ENCODE peak calls at places on chromosome 11, in six cellular contexts. One of them, this sample, is unnamed.
A peak's percentile ranks its signal among the peaks of the same experiment; 100 is the strongest.

GRCh38 chr11:120172054-120172881 is 34.4 kb upstream of the TRIM29 start:
- DNase-seq in H9: peak; percentile 86
- DNase-seq in neuronal stem cell: peak; percentile 56
- DNase-seq in mesenchymal stem cell: peak; percentile 67
- DNase-seq in trophoblast cell: peak; percentile 49
- DNase-seq in H1: peak; percentile 49
- DNase-seq in this sample: peak; percentile 60

GRCh38 chr11:133197425-133197824 is 334.9 kb downstream of the OPCML start:
- DNase-seq in H9: no peak
- DNase-seq in neuronal stem cell: no peak
- DNase-seq in mesenchymal stem cell: no peak
- DNase-seq in trophoblast cell: no peak
- DNase-seq in H1: no peak
- DNase-seq in this sample: no peak

GRCh38 chr11:133598879-133599278 is 66.6 kb upstream of the OPCML start:
- DNase-seq in H9: no peak
- DNase-seq in neuronal stem cell: no peak
- DNase-seq in mesenchymal stem cell: no peak
- DNase-seq in trophoblast cell: no peak
- DNase-seq in H1: no peak
- DNase-seq in this sample: no peak

GRCh38 chr11:78417888-78418583 is 416 bp upstream of the GAB2 start:
- DNase-seq in H9: peak; percentile 76
- DNase-seq in neuronal stem cell: peak; percentile 87
- DNase-seq in mesenchymal stem cell: peak; percentile 77
- DNase-seq in trophoblast cell: peak; percentile 59
- DNase-seq in H1: no peak
- DNase-seq in this sample: peak; percentile 69

GRCh38 chr11:45022294-45023064 is 71.8 kb upstream of the TP53I11 start:
- DNase-seq in H9: no peak
- DNase-seq in neuronal stem cell: no peak
- DNase-seq in mesenchymal stem cell: peak; percentile 53
- DNase-seq in trophoblast cell: peak; percentile 97
- DNase-seq in H1: no peak
- DNase-seq in this sample: peak; percentile 20

GRCh38 chr11:16959528-16960100 is 54.6 kb downstream of the PLEKHA7 start:
- DNase-seq in H9: no peak
- DNase-seq in neuronal stem cell: no peak
- DNase-seq in mesenchymal stem cell: no peak
- DNase-seq in trophoblast cell: no peak
- DNase-seq in H1: no peak
- DNase-seq in this sample: no peak

GRCh38 chr11:129625930-129626329 is 189.7 kb upstream of the TMEM45B start:
- DNase-seq in H9: no peak
- DNase-seq in neuronal stem cell: no peak
- DNase-seq in mesenchymal stem cell: no peak
- DNase-seq in trophoblast cell: peak; percentile 46
- DNase-seq in H1: no peak
- DNase-seq in this sample: no peak

GRCh38 chr11:46541593-46542371 is 52.0 kb downstream of the AMBRA1 start:
- DNase-seq in H9: no peak
- DNase-seq in neuronal stem cell: no peak
- DNase-seq in mesenchymal stem cell: no peak
- DNase-seq in trophoblast cell: no peak
- DNase-seq in H1: no peak
- DNase-seq in this sample: no peak

GRCh38 chr11:76207642-76208378 is 1.5 kb upstream of the WNT11 start:
- DNase-seq in H9: peak; percentile 79
- DNase-seq in neuronal stem cell: peak; percentile 76
- DNase-seq in mesenchymal stem cell: peak; percentile 69
- DNase-seq in trophoblast cell: peak; percentile 91
- DNase-seq in H1: no peak
- DNase-seq in this sample: peak; percentile 57

GRCh38 chr11:32006799-32007388 is 84.0 kb upstream of the RCN1 start:
- DNase-seq in H9: peak; percentile 44
- DNase-seq in neuronal stem cell: peak; percentile 48
- DNase-seq in mesenchymal stem cell: peak; percentile 38
- DNase-seq in trophoblast cell: no peak
- DNase-seq in H1: no peak
- DNase-seq in this sample: peak; percentile 51

GRCh38 chr11:59776210-59777066 is 21.3 kb downstream of the STX3 start:
- DNase-seq in H9: no peak
- DNase-seq in neuronal stem cell: no peak
- DNase-seq in mesenchymal stem cell: peak; percentile 55
- DNase-seq in trophoblast cell: peak; percentile 23
- DNase-seq in H1: no peak
- DNase-seq in this sample: peak; percentile 78

GRCh38 chr11:131300304-131300703 is 70.1 kb upstream of the NTM start:
- DNase-seq in H9: no peak
- DNase-seq in neuronal stem cell: no peak
- DNase-seq in mesenchymal stem cell: no peak
- DNase-seq in trophoblast cell: peak; percentile 10
- DNase-seq in H1: no peak
- DNase-seq in this sample: no peak

GRCh38 chr11:45384016-45384415 is 97.9 kb upstream of the SYT13 start:
- DNase-seq in H9: no peak
- DNase-seq in neuronal stem cell: no peak
- DNase-seq in mesenchymal stem cell: no peak
- DNase-seq in trophoblast cell: no peak
- DNase-seq in H1: no peak
- DNase-seq in this sample: no peak

GRCh38 chr11:44619931-44620725 is 54.7 kb downstream of the CD82 start:
- DNase-seq in H9: peak; percentile 20
- DNase-seq in neuronal stem cell: no peak
- DNase-seq in mesenchymal stem cell: no peak
- DNase-seq in trophoblast cell: no peak
- DNase-seq in H1: no peak
- DNase-seq in this sample: no peak

GRCh38 chr11:77063407-77063806 is 3.4 kb upstream of the CAPN5 start:
- DNase-seq in H9: no peak
- DNase-seq in neuronal stem cell: no peak
- DNase-seq in mesenchymal stem cell: no peak
- DNase-seq in trophoblast cell: peak; percentile 21
- DNase-seq in H1: no peak
- DNase-seq in this sample: no peak

GRCh38 chr11:77036398-77036797 is 2.2 kb downstream of the B3GNT6 start:
- DNase-seq in H9: no peak
- DNase-seq in neuronal stem cell: no peak
- DNase-seq in mesenchymal stem cell: no peak
- DNase-seq in trophoblast cell: peak; percentile 15
- DNase-seq in H1: no peak
- DNase-seq in this sample: no peak

GRCh38 chr11:13329670-13330401 is 52.2 kb downstream of the BMAL1 start:
- DNase-seq in H9: no peak
- DNase-seq in neuronal stem cell: no peak
- DNase-seq in mesenchymal stem cell: no peak
- DNase-seq in trophoblast cell: no peak
- DNase-seq in H1: no peak
- DNase-seq in this sample: peak; percentile 41

GRCh38 chr11:11973361-11973800 is 35.0 kb downstream of the DKK3 start:
- DNase-seq in H9: peak; percentile 23
- DNase-seq in neuronal stem cell: no peak
- DNase-seq in mesenchymal stem cell: peak; percentile 75
- DNase-seq in trophoblast cell: no peak
- DNase-seq in H1: no peak
- DNase-seq in this sample: peak; percentile 72

GRCh38 chr11:123979311-123979710 is 1.7 kb upstream of the OR10S1 start:
- DNase-seq in H9: no peak
- DNase-seq in neuronal stem cell: no peak
- DNase-seq in mesenchymal stem cell: no peak
- DNase-seq in trophoblast cell: no peak
- DNase-seq in H1: no peak
- DNase-seq in this sample: no peak
- H3K14ac ChIP-seq in H9: no peak overlapping the region
- H3K14ac ChIP-seq in neuronal stem cell: no peak overlapping the region
- H3K14ac ChIP-seq in mesenchymal stem cell: peak overlapping the region; percentile 61
- H3K14ac ChIP-seq in trophoblast cell: no peak overlapping the region
- H3K14ac ChIP-seq in H1: no peak overlapping the region
- H3K14ac ChIP-seq in this sample: no peak overlapping the region

DNA sequence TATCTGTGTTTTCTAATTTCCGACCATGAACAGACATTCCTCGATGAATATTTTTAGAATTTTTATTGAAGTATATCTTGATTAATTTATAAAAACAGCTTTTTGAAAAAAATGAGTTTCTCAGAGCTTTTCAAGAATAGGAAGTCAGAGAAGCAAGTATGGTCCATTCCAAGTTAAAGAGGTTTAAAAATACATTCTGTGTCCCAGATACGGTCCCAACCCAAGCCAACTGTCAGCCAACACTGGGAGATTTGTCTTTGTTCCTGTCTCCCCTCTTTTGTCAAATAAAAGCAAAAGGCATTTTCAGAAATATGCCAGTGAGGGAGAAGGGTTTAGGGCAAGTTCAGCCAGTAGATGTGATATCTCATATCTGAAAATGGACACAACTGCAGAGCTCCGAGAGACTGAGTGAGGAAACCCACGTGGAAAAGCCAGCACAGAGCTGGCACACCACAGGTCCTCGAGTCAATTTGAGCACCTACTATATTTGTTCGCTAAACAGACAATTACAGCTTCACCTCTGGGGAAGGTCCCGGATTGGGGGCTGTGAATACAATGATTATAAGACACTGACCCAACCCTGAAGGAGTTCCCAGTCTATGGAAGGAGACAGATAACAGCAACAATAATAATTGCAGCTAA is 59.8 kb downstream of the C11orf91 start:
- DNase-seq in H9: no peak
- DNase-seq in neuronal stem cell: no peak
- DNase-seq in mesenchymal stem cell: no peak
- DNase-seq in trophoblast cell: no peak
- DNase-seq in H1: no peak
- DNase-seq in this sample: no peak
- H3K14ac ChIP-seq in H9: no peak overlapping the region
- H3K14ac ChIP-seq in neuronal stem cell: no peak overlapping the region
- H3K14ac ChIP-seq in mesenchymal stem cell: no peak overlapping the region
- H3K14ac ChIP-seq in trophoblast cell: no peak overlapping the region
- H3K14ac ChIP-seq in H1: no peak overlapping the region
- H3K14ac ChIP-seq in this sample: no peak overlapping the region

GRCh38 chr11:104073950-104074349 is 37.5 kb downstream of the DDI1 start:
- DNase-seq in H9: peak; percentile 31
- DNase-seq in neuronal stem cell: no peak
- DNase-seq in mesenchymal stem cell: peak; percentile 16
- DNase-seq in trophoblast cell: peak; percentile 0
- DNase-seq in H1: no peak
- DNase-seq in this sample: peak; percentile 58

GRCh38 chr11:104078250-104078649 is 41.8 kb downstream of the DDI1 start:
- DNase-seq in H9: no peak
- DNase-seq in neuronal stem cell: no peak
- DNase-seq in mesenchymal stem cell: no peak
- DNase-seq in trophoblast cell: no peak
- DNase-seq in H1: no peak
- DNase-seq in this sample: no peak

GRCh38 chr11:104075091-104075490 is 38.7 kb downstream of the DDI1 start:
- DNase-seq in H9: no peak
- DNase-seq in neuronal stem cell: no peak
- DNase-seq in mesenchymal stem cell: no peak
- DNase-seq in trophoblast cell: no peak
- DNase-seq in H1: no peak
- DNase-seq in this sample: no peak

GRCh38 chr11:104075716-104076115 is 39.3 kb downstream of the DDI1 start:
- DNase-seq in H9: no peak
- DNase-seq in neuronal stem cell: no peak
- DNase-seq in mesenchymal stem cell: no peak
- DNase-seq in trophoblast cell: no peak
- DNase-seq in H1: no peak
- DNase-seq in this sample: no peak

GRCh38 chr11:104076455-104076854 is 40.0 kb downstream of the DDI1 start:
- DNase-seq in H9: no peak
- DNase-seq in neuronal stem cell: no peak
- DNase-seq in mesenchymal stem cell: no peak
- DNase-seq in trophoblast cell: no peak
- DNase-seq in H1: no peak
- DNase-seq in this sample: no peak
- H3K14ac ChIP-seq in H9: no peak overlapping the region
- H3K14ac ChIP-seq in neuronal stem cell: no peak overlapping the region
- H3K14ac ChIP-seq in mesenchymal stem cell: no peak overlapping the region
- H3K14ac ChIP-seq in trophoblast cell: no peak overlapping the region
- H3K14ac ChIP-seq in H1: no peak overlapping the region
- H3K14ac ChIP-seq in this sample: no peak overlapping the region

DNA sequence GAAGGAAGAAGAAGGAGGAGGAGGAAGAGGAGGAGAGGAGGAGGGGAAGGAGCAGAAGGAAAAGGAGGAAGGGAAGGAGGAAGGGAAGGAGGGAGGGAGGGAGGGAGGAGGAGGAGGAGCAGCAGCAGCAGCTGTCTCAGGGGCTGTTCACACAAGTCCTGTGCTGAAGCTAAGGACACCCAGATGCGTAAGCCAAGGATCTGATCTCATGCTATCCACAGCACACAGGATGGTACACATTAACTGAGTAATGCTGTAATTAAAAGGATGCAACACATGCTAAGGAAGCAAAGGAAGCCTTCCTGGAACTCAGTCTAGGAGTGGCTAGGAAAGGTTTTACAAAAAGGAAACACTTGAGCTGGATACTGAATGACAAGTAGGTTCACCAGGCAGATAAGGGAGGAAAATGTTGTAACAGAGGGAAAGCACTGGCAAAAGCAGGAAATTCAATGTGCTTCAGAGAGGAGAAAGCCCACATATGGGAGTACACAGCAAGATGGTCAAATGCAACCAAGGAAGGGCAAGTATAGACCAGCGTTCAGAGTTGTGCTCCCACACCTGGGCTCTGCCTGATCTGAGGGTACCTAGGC is 32.0 kb downstream of the TRIM66 start:
- DNase-seq in H9: no peak
- DNase-seq in neuronal stem cell: no peak
- DNase-seq in mesenchymal stem cell: peak; percentile 18
- DNase-seq in trophoblast cell: no peak
- DNase-seq in H1: no peak
- DNase-seq in this sample: peak; percentile 44
- H3K14ac ChIP-seq in H9: no peak overlapping the region
- H3K14ac ChIP-seq in neuronal stem cell: no peak overlapping the region
- H3K14ac ChIP-seq in mesenchymal stem cell: no peak overlapping the region
- H3K14ac ChIP-seq in trophoblast cell: no peak overlapping the region
- H3K14ac ChIP-seq in H1: no peak overlapping the region
- H3K14ac ChIP-seq in this sample: peak overlapping the region; percentile 40

DNA sequence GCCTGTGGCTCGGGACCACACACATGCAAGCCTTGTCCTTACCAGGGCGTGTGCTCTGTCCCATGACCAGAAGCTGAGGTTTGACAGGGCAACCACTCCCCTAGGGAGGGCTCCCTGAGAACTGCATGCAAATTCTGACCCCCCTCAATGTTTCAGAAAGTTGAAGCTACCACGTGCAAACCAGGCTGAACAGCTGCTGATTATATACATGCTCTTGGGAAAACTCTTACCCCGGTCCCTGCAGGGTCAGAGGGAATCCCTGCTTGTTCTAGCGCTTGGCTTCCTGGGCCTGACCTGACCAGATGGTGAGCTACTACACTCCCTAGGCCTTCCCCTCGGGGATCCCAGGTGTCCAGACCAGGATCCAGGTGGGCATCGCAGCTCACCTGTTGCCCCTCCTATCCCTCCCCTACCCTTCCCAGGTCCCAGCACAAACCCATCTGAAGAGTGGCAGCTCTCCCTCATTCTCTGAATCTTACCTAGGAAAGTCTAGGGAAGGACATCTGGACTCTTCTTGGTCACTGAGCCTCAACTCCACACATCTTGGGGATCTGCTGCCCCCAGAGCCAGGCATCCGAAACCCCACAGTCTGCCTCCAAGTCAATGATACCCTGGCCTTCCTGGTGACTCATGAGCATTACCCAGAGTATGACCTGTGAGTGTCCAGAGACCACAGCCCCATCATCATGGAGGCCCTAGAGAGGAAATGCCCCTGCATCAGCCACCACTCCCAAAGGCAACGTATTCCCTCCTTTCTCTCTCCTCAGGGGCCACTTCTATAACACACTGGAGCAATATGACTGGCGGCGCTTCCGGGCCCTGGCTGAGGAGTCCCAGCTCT is 61.5 kb downstream of the BTG4 start:
- DNase-seq in H9: no peak
- DNase-seq in neuronal stem cell: no peak
- DNase-seq in mesenchymal stem cell: no peak
- DNase-seq in trophoblast cell: no peak
- DNase-seq in H1: no peak
- DNase-seq in this sample: peak; percentile 48
- H3K14ac ChIP-seq in H9: no peak overlapping the region
- H3K14ac ChIP-seq in neuronal stem cell: no peak overlapping the region
- H3K14ac ChIP-seq in mesenchymal stem cell: no peak overlapping the region
- H3K14ac ChIP-seq in trophoblast cell: no peak overlapping the region
- H3K14ac ChIP-seq in H1: no peak overlapping the region
- H3K14ac ChIP-seq in this sample: no peak overlapping the region